ENCODE peak calls at places on chromosomes 13 and 19, in four cellular contexts. I is posterior cingulate gyrus, D is T-cell, Z is lung. H is an unnamed sample.

GRCh38 chr13:52414963-52415362 is 9.0 kb upstream of the THSD1 start:
- DNase-seq in I (no peak), D (no peak), Z (no peak), H (no peak)

GRCh38 chr19:482186-483041 is 13.9 kb upstream of the MADCAM1 start:
- DNase-seq in I (no peak), D (no peak), Z (no peak), H (no peak)

GRCh38 chr19:10852098-10852800 is 4.0 kb downstream of the C19orf38 start:
- DNase-seq in I (no peak), D (no peak), Z (no peak), H (no peak)

GRCh38 chr19:50906217-50906616 is 5.0 kb downstream of the KLK4 start:
- DNase-seq in I (no peak), D (peak; percentile 22), Z (no peak), H (peak; percentile 51)

GRCh38 chr19:5046339-5047039 is 77.6 kb downstream of the KDM4B start:
- DNase-seq in I (no peak), D (no peak), Z (peak; percentile 69), H (peak; percentile 83)

GRCh38 chr19:46928951-46929350 is 68.2 kb downstream of the ARHGAP35 start:
- DNase-seq in I (no peak), D (no peak), Z (no peak), H (no peak)

GRCh38 chr13:40528881-40529280 is 137.6 kb downstream of the FOXO1 start:
- DNase-seq in I (no peak), D (no peak), Z (no peak), H (no peak)

GRCh38 chr19:45809643-45810159 is 5.4 kb downstream of the RSPH6A start:
- DNase-seq in I (no peak), D (no peak), Z (no peak), H (no peak)

GRCh38 chr19:55626350-55626749 is 2.0 kb upstream of the ZNF784 start:
- DNase-seq in I (no peak), D (peak; percentile 49), Z (no peak), H (no peak)

GRCh38 chr19:7887408-7888144 is 734 bp upstream of the LRRC8E start:
- DNase-seq in I (no peak), D (no peak), Z (no peak), H (no peak)

GRCh38 chr19:36265856-36266374 is 51.0 kb downstream of the ZNF146 start:
- DNase-seq in I (no peak), D (no peak), Z (no peak), H (no peak)

GRCh38 chr13:24630851-24631341 is 49.3 kb upstream of the ATP12A start:
- DNase-seq in I (no peak), D (no peak), Z (peak; percentile 65), H (peak; percentile 34)

GRCh38 chr13:29520671-29521070 is 74.8 kb downstream of the SLC7A1 start:
- DNase-seq in I (no peak), D (no peak), Z (no peak), H (no peak)